ENCODE peak calls at places on chromosomes 16 and 17, in nine cellular contexts. H is breast epithelium, A is prostate gland, V is esophagus muscularis mucosa, Y is endothelial cell of umbilical vein, U is spleen, O is HCT116, F is SK-N-SH, R is transverse colon. L is an unnamed sample.

GRCh38 chr16:85083051-85083639 is 29.1 kb downstream of the CIBAR2 start:
- DNase-seq in A (no peak), Y (no peak), U (no peak), O (no peak), R (no peak), F (no peak), H (no peak), V (no peak), L (no peak)

GRCh38 chr16:24639769-24640168 is 89.7 kb upstream of the TNRC6A start:
- DNase-seq in U (no peak), Y (no peak), H (no peak), O (no peak), V (no peak), F (no peak), R (no peak), A (no peak), L (no peak)

GRCh38 chr16:66361604-66362135 is 4.8 kb upstream of the CDH5 start:
- DNase-seq in U (no peak), R (no peak), V (no peak), O (no peak), F (no peak), A (no peak), Y (no peak), H (no peak), L (no peak)

GRCh38 chr17:41687828-41688640 is 651 bp upstream of the EIF1 start:
- DNase-seq in H (no peak), R (peak), F (peak), U (peak), O (no peak), Y (no peak), A (peak), V (no peak), L (peak)

GRCh38 chr17:53499277-53499676 is 323.4 kb upstream of the KIF2B start:
- DNase-seq in F (peak), O (no peak), A (no peak), V (no peak), H (no peak), R (no peak), U (no peak), Y (no peak), L (no peak)

GRCh38 chr17:5078106-5079028 is at the start of gene ZFP3:
- DNase-seq in U (peak), H (peak), R (peak), O (no peak), F (peak), Y (peak), A (peak), V (peak), L (peak)

GRCh38 chr17:49587366-49588073 is 11.8 kb downstream of the NXPH3 start:
- DNase-seq in V (no peak), H (peak), Y (no peak), F (no peak), U (no peak), A (no peak), O (no peak), R (no peak), L (peak)

GRCh38 chr17:32927724-32928526 is at the start of gene TMEM98:
- DNase-seq in Y (no peak), H (no peak), A (no peak), V (no peak), F (peak), U (no peak), O (no peak), R (peak), L (no peak)

GRCh38 chr16:46607529-46607928 is 13.7 kb downstream of the SHCBP1 start:
- DNase-seq in U (no peak), H (no peak), Y (peak), O (peak), A (no peak), F (no peak), V (no peak), R (no peak), L (no peak)

GRCh38 chr16:49754495-49755290 is 101.2 kb downstream of the ZNF423 start:
- DNase-seq in A (no peak), O (no peak), U (no peak), Y (peak), F (peak), V (no peak), R (peak), H (no peak), L (no peak)

GRCh38 chr17:70037498-70037897 is 37.5 kb upstream of the KCNJ16 start:
- DNase-seq in F (no peak), A (no peak), V (no peak), R (no peak), Y (no peak), H (no peak), U (no peak), O (no peak), L (no peak)

GRCh38 chr17:1150863-1151685 is 28.7 kb downstream of the ABR start:
- DNase-seq in U (no peak), V (no peak), O (no peak), F (no peak), R (no peak), H (no peak), A (no peak), Y (no peak), L (no peak)

GRCh38 chr17:16259926-16260325 is 42.9 kb downstream of the PIGL start:
- DNase-seq in V (no peak), A (no peak), Y (no peak), R (no peak), U (no peak), H (no peak), O (no peak), F (no peak), L (no peak)

GRCh38 chr16:64950262-64950661 is 171.6 kb downstream of the CDH11 start:
- DNase-seq in H (no peak), O (no peak), U (no peak), F (no peak), R (no peak), V (no peak), A (no peak), Y (no peak), L (no peak)

GRCh38 chr17:80036715-80037477 is 454 bp downstream of the CCDC40 start:
- DNase-seq in R (peak), O (no peak), V (no peak), U (peak), Y (peak), A (no peak), F (peak), H (no peak), L (no peak)

GRCh38 chr16:67312450-67313118 is 14.0 kb downstream of the KCTD19 start:
- DNase-seq in H (no peak), F (no peak), R (no peak), O (no peak), V (no peak), Y (peak), U (no peak), A (no peak), L (no peak)

GRCh38 chr17:39235555-39236221 is 9.9 kb upstream of the STAC2 start:
- DNase-seq in F (peak), R (peak), H (no peak), Y (peak), V (no peak), U (peak), O (peak), A (no peak), L (no peak)

GRCh38 chr17:34226011-34226410 is 29.1 kb upstream of the CCL2 start:
- DNase-seq in O (no peak), H (no peak), V (no peak), A (no peak), R (no peak), U (no peak), F (no peak), Y (no peak), L (no peak)

GRCh38 chr16:71426069-71426879 is 15.6 kb downstream of the TLE7 start:
- DNase-seq in F (peak), U (peak), H (no peak), Y (peak), V (no peak), A (peak), R (peak), O (peak), L (no peak)

GRCh38 chr17:44928136-44928535 is 12.8 kb upstream of the GFAP start:
- DNase-seq in O (no peak), U (peak), F (no peak), H (peak), A (no peak), V (no peak), R (peak), Y (no peak), L (peak)

GRCh38 chr16:68116256-68116853 is 31.2 kb downstream of the NFATC3 start:
- DNase-seq in R (no peak), H (no peak), A (no peak), V (no peak), U (no peak), Y (peak), O (no peak), F (no peak), L (no peak)

GRCh38 chr17:14760719-14761425 is 460.0 kb downstream of the HS3ST3B1 start:
- DNase-seq in U (no peak), A (no peak), V (no peak), H (no peak), R (no peak), O (no peak), Y (no peak), F (no peak), L (no peak)

GRCh38 chr16:88303890-88304819 is 78.6 kb upstream of the ZNF469 start:
- DNase-seq in V (no peak), R (no peak), H (no peak), U (no peak), Y (no peak), O (no peak), A (no peak), F (no peak), L (peak)

GRCh38 chr16:11049396-11050059 is 105.2 kb downstream of the CLEC16A start:
- DNase-seq in Y (no peak), O (no peak), F (no peak), A (no peak), V (no peak), U (no peak), H (no peak), R (no peak), L (peak)

GRCh38 chr16:11045441-11045840 is 101.1 kb downstream of the CLEC16A start:
- DNase-seq in V (no peak), Y (no peak), O (no peak), F (no peak), H (no peak), U (no peak), A (no peak), R (no peak), L (peak)

GRCh38 chr16:11047939-11048500 is 103.7 kb downstream of the CLEC16A start:
- DNase-seq in A (no peak), F (no peak), R (no peak), U (no peak), H (no peak), O (no peak), Y (no peak), V (no peak), L (peak)

GRCh38 chr16:11045846-11046245 is 101.5 kb downstream of the CLEC16A start:
- DNase-seq in V (no peak), H (no peak), A (no peak), U (no peak), R (no peak), O (no peak), F (no peak), Y (no peak), L (peak)

DNA sequence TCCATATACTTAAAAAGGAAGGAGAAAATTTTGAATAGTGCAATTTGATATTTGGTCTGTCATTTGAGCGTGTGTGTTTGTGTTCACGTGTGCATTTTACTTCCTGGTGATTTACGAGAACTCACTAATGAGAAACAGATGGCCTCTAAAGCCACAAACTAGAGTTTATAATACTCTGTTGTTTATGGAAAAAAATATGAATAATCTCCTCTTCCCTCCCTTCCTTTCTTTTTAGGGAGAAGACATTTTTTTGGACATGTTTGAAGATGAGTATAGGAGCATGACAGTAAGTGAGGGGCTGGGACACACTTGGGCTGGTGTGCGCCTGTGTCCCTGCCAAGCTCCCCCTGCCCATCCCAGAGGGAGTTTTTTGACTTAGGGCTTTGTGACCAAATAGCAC is 102.7 kb downstream of the CLEC16A start:
- DNase-seq in O (no peak), Y (no peak), F (peak), H (no peak), U (no peak), V (no peak), R (no peak), A (no peak), L (peak)
- TF ChIP-seq POLR2AphosphoS5 in O (no peak), Y (no peak), F (peak), H (no peak), U (no peak), V (no peak), R (no peak), A (peak), L (peak)

DNA sequence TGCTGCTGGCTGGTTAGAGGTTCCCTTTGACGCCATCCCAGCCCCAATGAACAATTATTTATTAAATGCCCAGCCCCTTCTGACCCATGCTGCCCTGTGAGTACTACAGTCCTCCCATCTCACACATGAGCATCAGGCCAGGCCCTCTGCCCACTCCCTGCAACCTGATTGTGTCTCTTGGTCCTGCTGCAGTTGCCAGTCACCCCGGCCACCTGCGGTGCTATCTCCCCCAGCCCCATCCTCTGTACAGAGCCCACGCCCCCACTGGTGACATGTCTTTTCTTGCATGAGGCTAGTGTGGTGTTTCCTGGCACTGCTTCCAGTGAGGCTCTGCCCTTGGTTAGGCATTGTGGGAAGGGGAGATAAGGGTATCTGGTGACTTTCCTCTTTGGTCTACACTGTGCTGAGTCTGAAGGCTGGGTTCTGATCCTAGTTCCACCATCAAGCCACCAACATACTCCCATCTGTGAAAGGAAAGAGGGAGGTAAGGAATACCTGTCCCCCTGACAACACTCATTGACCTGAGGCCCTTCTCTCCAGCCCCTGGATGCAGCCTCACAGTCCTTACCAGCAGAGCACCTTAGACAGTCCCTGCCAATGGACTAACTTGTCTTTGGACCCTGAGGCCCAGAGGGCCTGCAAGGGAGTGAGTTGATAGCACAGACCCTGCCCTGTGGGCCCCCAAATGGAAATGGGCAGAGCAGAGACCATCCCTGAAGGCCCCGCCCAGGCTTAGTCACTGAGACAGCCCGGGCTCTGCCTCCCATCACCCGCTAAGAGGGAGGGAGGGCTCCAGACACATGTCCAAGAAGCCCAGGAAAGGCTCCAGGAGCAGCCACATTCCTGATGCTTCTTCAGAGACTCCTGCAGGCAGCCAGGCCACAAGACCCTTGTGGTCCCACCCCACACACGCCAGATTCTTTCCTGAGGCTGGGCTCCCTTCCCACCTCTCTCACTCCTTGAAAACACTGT is 11.3 kb downstream of the CX3CL1 start:
- DNase-seq in Y (no peak), H (no peak), F (no peak), O (no peak), V (no peak), R (no peak), U (no peak), A (peak), L (no peak)
- H3K27ac ChIP-seq in Y (no peak), H (peak), F (no peak), O (no peak), V (peak), R (no peak), U (no peak), A (peak), L (peak)

GRCh38 chr17:3846739-3847670 is 959 bp upstream of the NCBP3 start:
- DNase-seq in A (no peak), R (no peak), O (no peak), H (no peak), Y (no peak), V (no peak), U (peak), F (no peak), L (no peak)
- H3K4me3 ChIP-seq in A (no peak), R (no peak), O (peak), H (no peak), Y (no peak), V (peak), U (no peak), F (no peak), L (no peak)

GRCh38 chr17:62649570-62649969 is 22.1 kb downstream of the MRC2 start:
- DNase-seq in V (no peak), R (no peak), U (no peak), A (no peak), H (no peak), O (no peak), Y (no peak), F (no peak), L (peak)

GRCh38 chr17:62653831-62654829 is 26.7 kb downstream of the MRC2 start:
- DNase-seq in F (peak), U (no peak), A (peak), V (no peak), H (no peak), O (no peak), R (peak), Y (no peak), L (peak)

GRCh38 chr17:62653002-62653830 is 25.7 kb downstream of the MRC2 start:
- DNase-seq in V (no peak), F (peak), Y (peak), U (peak), O (no peak), R (peak), A (no peak), H (no peak), L (peak)

GRCh38 chr17:62650587-62650986 is 23.1 kb downstream of the MRC2 start:
- DNase-seq in Y (no peak), F (no peak), V (no peak), R (no peak), H (no peak), O (no peak), U (no peak), A (no peak), L (peak)

DNA sequence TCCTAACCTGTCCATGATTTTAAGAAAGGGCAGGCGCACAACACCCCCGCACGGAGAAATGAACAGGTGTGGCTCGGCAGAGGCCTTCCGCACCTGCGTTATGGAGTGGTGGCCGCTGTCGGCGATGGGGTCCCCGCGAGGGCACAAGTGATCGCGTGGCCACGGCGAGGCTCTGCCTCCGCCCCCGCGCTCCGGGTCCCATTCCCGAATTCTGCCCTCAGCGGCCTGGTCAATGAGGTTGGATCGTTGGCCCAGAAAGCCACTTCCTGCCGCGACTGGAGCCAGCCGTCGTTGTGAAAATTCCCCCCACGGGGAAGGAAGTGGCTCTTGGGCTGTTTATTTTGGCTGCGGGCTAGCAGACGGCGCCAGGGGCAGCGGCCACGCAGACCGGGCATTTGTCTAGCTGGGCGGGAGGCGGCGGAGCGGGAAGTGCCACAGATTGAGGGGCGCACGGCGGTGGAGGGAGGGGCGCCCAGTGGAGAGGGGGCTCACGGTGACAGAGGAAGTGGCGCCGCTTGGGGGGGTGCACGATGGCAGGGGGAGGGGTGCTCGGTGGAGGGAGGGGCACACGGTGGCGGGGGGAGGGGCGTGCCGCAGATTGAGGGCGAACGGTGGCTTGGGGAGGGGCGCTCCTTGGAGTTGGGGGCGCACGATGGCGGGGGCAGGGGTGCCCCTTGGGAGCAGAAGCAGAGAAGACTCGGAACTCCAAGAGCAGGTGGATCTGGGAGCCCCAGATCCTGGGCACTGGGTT is 25.0 kb downstream of the MRC2 start:
- DNase-seq in V (no peak), U (peak), F (peak), H (peak), Y (peak), O (no peak), A (no peak), R (peak), L (peak)
- TF ChIP-seq POLR2AphosphoS5 in V (peak), U (peak), F (peak), H (no peak), Y (peak), O (no peak), A (peak), R (no peak), L (no peak)

DNA sequence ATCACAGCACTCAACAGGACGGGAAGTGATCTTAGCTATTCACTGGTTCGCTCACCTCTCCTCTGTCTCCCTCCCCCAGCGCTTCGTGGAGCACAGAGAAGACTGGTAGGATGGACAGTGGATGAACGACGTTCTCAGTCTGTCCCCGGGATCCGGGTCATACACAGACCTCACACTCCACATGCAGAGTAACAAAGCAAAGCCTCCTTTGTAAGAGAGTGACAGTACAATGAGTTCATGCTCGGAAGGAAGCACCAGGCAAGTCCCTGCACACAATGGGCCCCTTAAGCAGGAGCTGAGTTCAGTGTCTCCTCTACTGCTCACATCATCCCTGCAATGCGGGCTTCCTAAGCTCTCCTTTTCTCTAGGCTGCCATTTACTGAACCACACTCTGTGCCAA is 356.9 kb downstream of the C16orf95 start:
- DNase-seq in A (no peak), V (no peak), F (no peak), U (no peak), Y (no peak), R (no peak), O (no peak), H (no peak), L (peak)
- H3K27ac ChIP-seq in A (no peak), V (no peak), F (no peak), U (no peak), Y (no peak), R (no peak), O (no peak), H (no peak), L (no peak)